ENCODE peak calls at places on chromosomes 16 and 17, in six cellular contexts. D is endothelial cell of umbilical vein, V is MM.1S, S is RWPE2, R is adrenal gland, B is fibroblast of lung. Q is an unnamed sample.

GRCh38 chr17:13638855-13639458 is 37.2 kb upstream of the HS3ST3A1 start:
- DNase-seq in D (no peak), V (no peak), S (no peak), R (no peak), B (peak; percentile 58), Q (no peak)

GRCh38 chr16:1580256-1580655 is 31.6 kb downstream of the IFT140 start:
- DNase-seq in D (peak; percentile 29), V (no peak), S (no peak), R (no peak), B (no peak), Q (no peak)

GRCh38 chr16:14483819-14484385 is 146.2 kb downstream of the PARN start:
- DNase-seq in D (no peak), V (no peak), S (no peak), R (no peak), B (no peak), Q (no peak)

GRCh38 chr17:5419959-5420653 is at the start of gene RPAIN:
- DNase-seq in D (no peak), V (peak; percentile 92), S (peak; percentile 89), R (peak; percentile 94), B (peak; percentile 88), Q (peak; percentile 94)

GRCh38 chr17:77696720-77697460 is 261.6 kb upstream of the TNRC6C start:
- DNase-seq in D (no peak), V (no peak), S (no peak), R (peak; percentile 27), B (no peak), Q (no peak)

GRCh38 chr16:81996664-81997529 is 14.4 kb downstream of the SDR42E1 start:
- DNase-seq in D (peak; percentile 90), V (no peak), S (no peak), R (no peak), B (peak; percentile 33), Q (no peak)

GRCh38 chr16:71707199-71707598 is 17.3 kb downstream of the PHLPP2 start:
- DNase-seq in D (no peak), V (no peak), S (no peak), R (no peak), B (no peak), Q (no peak)

GRCh38 chr17:15920758-15921239 is 24.1 kb upstream of the ADORA2B start:
- DNase-seq in D (no peak), V (no peak), S (peak; percentile 88), R (no peak), B (peak; percentile 91), Q (no peak)

GRCh38 chr17:64020068-64020766 is at the start of gene ICAM2:
- DNase-seq in D (peak; percentile 71), V (peak; percentile 90), S (peak; percentile 34), R (peak; percentile 85), B (no peak), Q (peak; percentile 73)

GRCh38 chr16:17346774-17347569 is 123.8 kb downstream of the XYLT1 start:
- DNase-seq in D (no peak), V (peak; percentile 79), S (no peak), R (no peak), B (no peak), Q (no peak)

GRCh38 chr16:88303890-88304819 is 78.6 kb upstream of the ZNF469 start:
- DNase-seq in D (no peak), V (no peak), S (no peak), R (peak; percentile 74), B (peak; percentile 95), Q (peak; percentile 66)

GRCh38 chr16:65618335-65618734 is 496.5 kb upstream of the CDH11 start:
- DNase-seq in D (no peak), V (peak; percentile 43), S (no peak), R (no peak), B (no peak), Q (no peak)

GRCh38 chr17:10196384-10196783 is 2.0 kb downstream of the GAS7 start:
- DNase-seq in D (no peak), V (no peak), S (no peak), R (no peak), B (no peak), Q (peak; percentile 60)

GRCh38 chr17:10192963-10193362 is 5.4 kb downstream of the GAS7 start:
- DNase-seq in D (no peak), V (no peak), S (no peak), R (no peak), B (peak; percentile 78), Q (peak; percentile 31)

GRCh38 chr17:10192500-10192899 is 5.9 kb downstream of the GAS7 start:
- DNase-seq in D (no peak), V (no peak), S (no peak), R (no peak), B (no peak), Q (no peak)

GRCh38 chr17:10195090-10195489 is 3.3 kb downstream of the GAS7 start:
- DNase-seq in D (no peak), V (no peak), S (no peak), R (no peak), B (no peak), Q (no peak)

DNA sequence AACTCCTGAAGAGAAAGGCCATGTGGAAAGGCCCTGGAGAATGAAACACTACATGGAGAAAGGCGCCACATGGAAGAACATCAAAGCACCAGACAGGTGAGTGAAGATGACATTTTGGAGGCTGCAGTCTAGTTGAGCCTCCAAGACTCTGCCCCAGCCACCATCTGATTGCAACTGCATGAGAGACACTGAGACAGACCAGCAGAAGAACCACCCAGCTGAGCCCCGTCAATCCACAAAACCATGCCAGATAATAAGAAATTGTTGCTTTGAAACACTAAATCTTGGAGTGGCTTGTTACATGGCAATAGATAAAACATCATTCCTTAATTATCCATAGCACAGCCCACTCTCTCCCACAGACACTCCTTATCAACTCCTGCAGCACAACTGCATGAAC is 4.8 kb downstream of the GAS7 start:
- DNase-seq in D (no peak), V (no peak), S (no peak), R (no peak), B (no peak), Q (no peak)
- H3K4me3 ChIP-seq in D (no peak overlapping the region), V (no peak overlapping the region), S (no peak overlapping the region), R (no peak overlapping the region), B (no peak overlapping the region), Q (no peak overlapping the region)

GRCh38 chr16:321532-321931 is 31.0 kb downstream of the AXIN1 start:
- DNase-seq in D (no peak), V (no peak), S (no peak), R (no peak), B (no peak), Q (no peak)

GRCh38 chr16:324451-325334 is 27.8 kb downstream of the AXIN1 start:
- DNase-seq in D (no peak), V (no peak), S (no peak), R (no peak), B (no peak), Q (peak; percentile 62)

GRCh38 chr16:322476-323143 is 29.9 kb downstream of the AXIN1 start:
- DNase-seq in D (no peak), V (no peak), S (no peak), R (no peak), B (no peak), Q (no peak)

GRCh38 chr16:325375-326155 is 27.0 kb downstream of the AXIN1 start:
- DNase-seq in D (no peak), V (no peak), S (no peak), R (no peak), B (no peak), Q (no peak)

GRCh38 chr16:324201-324450 is 28.4 kb downstream of the AXIN1 start:
- DNase-seq in D (no peak), V (no peak), S (no peak), R (no peak), B (no peak), Q (no peak)
- H3K27ac ChIP-seq in D (no peak overlapping the region), V (no peak overlapping the region), S (no peak overlapping the region), R (no peak overlapping the region), B (no peak overlapping the region), Q (no peak overlapping the region)

GRCh38 chr17:81921531-81921862 is 3.5 kb upstream of the SIRT7 start:
- DNase-seq in D (no peak), V (no peak), S (no peak), R (no peak), B (no peak), Q (no peak)

GRCh38 chr17:81924557-81925532 is 2.7 kb downstream of the MAFG start:
- DNase-seq in D (no peak), V (peak; percentile 80), S (no peak), R (no peak), B (no peak), Q (no peak)

GRCh38 chr17:81922566-81923301 is 4.8 kb upstream of the SIRT7 start:
- DNase-seq in D (no peak), V (no peak), S (no peak), R (no peak), B (no peak), Q (no peak)

GRCh38 chr17:81921996-81922565 is 4.1 kb upstream of the SIRT7 start:
- DNase-seq in D (no peak), V (no peak), S (no peak), R (no peak), B (no peak), Q (peak; percentile 44)

DNA sequence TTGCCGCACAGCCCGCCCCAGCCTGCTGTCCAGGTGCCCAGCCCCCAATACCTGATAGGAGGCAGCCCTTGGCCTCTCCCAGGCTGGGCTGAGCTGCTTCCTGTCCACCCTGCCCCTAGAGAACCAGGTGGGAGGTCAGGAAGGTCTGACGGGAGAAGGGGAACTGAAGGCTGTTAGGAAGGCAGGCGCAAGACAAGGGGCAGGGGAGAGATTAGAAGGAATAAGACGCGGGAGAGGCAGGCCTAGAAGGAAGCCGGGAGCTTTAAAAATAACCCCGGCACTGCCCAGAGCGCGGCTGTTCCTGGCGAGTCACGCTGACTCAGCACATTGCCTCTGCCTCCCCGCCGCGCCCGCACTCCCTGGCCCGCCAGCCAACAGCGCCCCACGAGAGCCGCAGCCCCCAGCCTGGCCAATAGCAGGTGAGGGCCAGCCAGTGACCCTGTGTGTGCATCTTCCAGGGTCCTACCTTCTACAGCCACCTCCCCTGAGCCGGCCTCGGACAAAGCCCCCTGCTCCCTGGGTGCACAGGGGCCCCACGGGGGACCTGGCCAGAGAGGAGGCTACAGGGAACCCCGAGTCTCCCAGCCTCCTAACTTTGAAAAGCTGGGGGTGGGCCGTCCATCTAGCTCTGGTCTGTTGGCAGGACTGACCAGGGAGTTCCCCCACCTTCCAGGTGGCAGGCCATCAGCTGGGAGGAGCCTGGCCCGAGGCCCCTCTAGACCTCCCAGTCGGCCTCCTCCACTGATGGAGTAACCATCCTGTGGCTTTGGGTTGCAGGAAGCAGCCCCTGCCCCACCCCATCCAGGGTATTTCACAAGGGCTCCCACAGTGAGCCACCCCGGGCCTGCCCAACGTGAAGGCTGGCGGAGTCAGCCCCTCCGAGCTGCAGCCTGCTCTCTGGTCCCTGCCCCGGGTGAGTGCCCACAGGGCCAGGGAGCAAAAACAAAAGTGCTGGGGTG is 4.0 kb downstream of the MAFG start:
- DNase-seq in D (no peak), V (peak; percentile 63), S (no peak), R (peak; percentile 91), B (peak; percentile 79), Q (peak; percentile 89)
- H3K4me1 ChIP-seq in D (peaks cover 17% of the 10 kb centered on the region), V (peaks cover 21% of the 10 kb centered on the region), S (peaks cover 14% of the 10 kb centered on the region), R (peaks cover 39% of the 10 kb centered on the region), B (peaks cover 28% of the 10 kb centered on the region), Q (peaks cover 22% of the 10 kb centered on the region)

DNA sequence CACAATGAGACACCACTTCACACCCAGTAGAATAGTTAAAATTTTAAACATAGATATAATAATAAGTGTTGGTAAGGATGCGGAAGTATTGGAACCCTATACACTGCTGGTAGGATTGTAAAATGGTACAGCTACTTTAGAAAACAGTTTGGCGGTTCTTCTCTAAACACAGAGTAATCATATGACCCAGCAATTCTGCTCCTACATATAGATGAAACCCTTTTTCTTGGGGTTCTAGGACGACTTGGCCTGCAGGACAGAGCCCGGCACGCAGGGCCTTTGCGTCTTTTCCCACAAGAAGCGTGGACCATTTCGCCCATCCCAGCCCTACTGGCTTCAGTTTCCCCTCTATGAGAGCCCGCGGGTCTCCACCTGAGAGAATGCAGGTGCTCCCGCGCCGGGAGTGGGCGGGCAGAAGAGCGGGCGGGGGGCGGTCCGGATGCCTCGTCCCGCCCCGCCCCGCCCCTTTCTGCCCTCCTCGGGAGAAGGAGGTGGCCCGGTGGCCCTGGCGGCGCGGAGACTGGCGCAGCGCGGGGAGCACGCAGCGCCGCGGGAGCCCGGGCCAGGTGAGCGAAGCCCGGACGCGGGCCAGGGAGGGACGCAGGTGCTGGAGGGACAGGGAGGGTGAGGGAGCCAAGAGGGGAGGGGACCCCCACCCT is at the start of gene SDR42E2:
- DNase-seq in D (no peak), V (peak; percentile 53), S (no peak), R (no peak), B (no peak), Q (no peak)
- H3K4me3 ChIP-seq in D (no peak within 1 kb of the TSS), V (peak within 1 kb of the TSS; percentile 46), S (peak within 1 kb of the TSS; percentile 9), R (no peak within 1 kb of the TSS), B (no peak within 1 kb of the TSS), Q (peak within 1 kb of the TSS; percentile 27)

Q was measured in right cardiac atrium.